ENCODE peak calls at places on chromosomes 4 and X, in eight cellular contexts. G is endothelial cell; Y is COR-L47; T is glutamatergic neuron; S is bronchial epithelial cell; O is naive thymus-derived CD8-positive, alpha-beta T cell; K is ascending aorta; Q is activated CD4-positive, alpha-beta T cell treated with anti-CD3 and anti-CD28 coated beads, Interleukin-2, amount 50 U/mL, for 48 hours. N is an unnamed sample.

GRCh38 chrX:120293015-120293414 is 18.2 kb downstream of the TMEM255A start:
- DNase-seq in G (no peak), T (no peak), Y (no peak), O (no peak), Q (no peak), K (no peak), S (no peak), N (no peak)

GRCh38 chrX:65528705-65529340 is 5.8 kb downstream of the LAS1L start:
- DNase-seq in G (peak), O (peak), T (peak), K (no peak), Q (peak), Y (peak), S (peak), N (peak)

GRCh38 chr4:17981063-17981462 is 40.5 kb downstream of the LCORL start:
- DNase-seq in O (no peak), S (peak), Y (no peak), K (no peak), T (no peak), G (no peak), Q (no peak), N (no peak)

GRCh38 chrX:3094261-3094660 is 53.0 kb downstream of the ARSF start:
- DNase-seq in G (no peak), T (no peak), S (peak), Q (no peak), K (no peak), Y (no peak), O (no peak), N (no peak)

GRCh38 chr4:78764498-78764961 is 11.6 kb upstream of the BMP2K start:
- DNase-seq in G (no peak), O (no peak), Y (no peak), S (peak), K (no peak), T (no peak), Q (no peak), N (no peak)

GRCh38 chr4:124903995-124904722 is 191.6 kb upstream of the ANKRD50 start:
- DNase-seq in Y (peak), S (peak), T (no peak), O (no peak), Q (no peak), G (no peak), K (no peak), N (no peak)

GRCh38 chrX:38061335-38061734 is 55.0 kb downstream of the SYTL5 start:
- DNase-seq in Y (no peak), S (peak), K (no peak), T (no peak), G (no peak), Q (no peak), O (no peak), N (no peak)

GRCh38 chrX:130895299-130895698 is 7.7 kb downstream of the ENOX2 start:
- DNase-seq in O (no peak), Q (no peak), S (no peak), G (no peak), T (no peak), Y (no peak), K (no peak), N (no peak)

GRCh38 chr4:155854597-155855226 is 11.4 kb downstream of the ASIC5 start:
- DNase-seq in O (no peak), Q (no peak), S (no peak), G (no peak), K (no peak), T (no peak), Y (no peak), N (no peak)

GRCh38 chrX:115709039-115709438 is 148.1 kb downstream of the PLS3 start:
- DNase-seq in K (no peak), T (no peak), S (peak), Y (no peak), O (no peak), Q (no peak), G (no peak), N (no peak)

GRCh38 chrX:9785252-9785943 is 831 bp upstream of the SHROOM2 start:
- DNase-seq in G (no peak), K (no peak), O (no peak), Y (no peak), Q (no peak), S (no peak), T (no peak), N (peak)

GRCh38 chrX:154654372-154654771 is 993 bp upstream of the CTAG2 start:
- DNase-seq in T (no peak), Q (no peak), K (no peak), S (no peak), O (no peak), Y (no peak), G (no peak), N (no peak)

GRCh38 chr4:88097301-88097700 is 61.1 kb downstream of the ABCG2 start:
- DNase-seq in K (no peak), O (no peak), T (no peak), Y (no peak), Q (no peak), G (no peak), S (no peak), N (no peak)

GRCh38 chr4:23889814-23890269 is at the start of gene PPARGC1A:
- DNase-seq in T (no peak), Y (peak), O (no peak), S (no peak), Q (no peak), K (no peak), G (no peak), N (no peak)